ENCODE peak calls at places on chromosomes 1 and 21, in four cellular contexts. L, T, Q and B are unnamed samples. For H3K4me1, the result is how much of the 10 kb centered on the place peaks cover.

GRCh38 chr1:89271616-89272015 is 1.0 kb downstream of the GBP5 start:
- DNase-seq in T (no peak), L (no peak), Q (no peak), B (no peak)

GRCh38 chr1:30735124-30735523 is 11.7 kb upstream of the MATN1 start:
- DNase-seq in L (no peak), Q (no peak), T (no peak), B (no peak)

GRCh38 chr1:209648931-209649776 is 3.1 kb downstream of the LAMB3 start:
- DNase-seq in T (peak), Q (peak), L (peak), B (peak)

GRCh38 chr1:201736707-201737320 is 92.1 kb upstream of the IPO9 start:
- DNase-seq in T (no peak), L (no peak), Q (no peak), B (no peak)

GRCh38 chr1:23303524-23303923 is 40.6 kb downstream of the HNRNPR start:
- DNase-seq in Q (no peak), L (peak), T (no peak), B (no peak)

GRCh38 chr1:241229216-241229615 is 127.8 kb downstream of the RGS7 start:
- DNase-seq in L (no peak), Q (no peak), T (no peak), B (no peak)

GRCh38 chr1:10599194-10599861 is 124.6 kb downstream of the PEX14 start:
- DNase-seq in Q (no peak), T (peak), L (peak), B (peak)

GRCh38 chr21:44875341-44875740 is 1.9 kb upstream of the PTTG1IP start:
- DNase-seq in L (no peak), T (no peak), Q (no peak), B (no peak)

GRCh38 chr1:208929575-208929974 is 653.9 kb upstream of the CAMK1G start:
- DNase-seq in T (no peak), Q (no peak), L (no peak), B (no peak)

GRCh38 chr1:63688302-63688701 is 85.5 kb upstream of the ROR1 start:
- DNase-seq in T (no peak), Q (no peak), L (no peak), B (no peak)

GRCh38 chr1:1429671-1430073 is 5.8 kb upstream of the VWA1 start:
- DNase-seq in Q (no peak), L (peak), T (no peak), B (no peak)

GRCh38 chr1:174659823-174660222 is 212.1 kb downstream of the GPR52 start:
- DNase-seq in T (peak), L (peak), Q (no peak), B (peak)

GRCh38 chr1:174800951-174801350 is 198.8 kb upstream of the CACYBP start:
- DNase-seq in L (no peak), Q (no peak), T (no peak), B (no peak)

GRCh38 chr1:42680921-42681683 is 1.1 kb upstream of the YBX1 start:
- DNase-seq in T (no peak), Q (no peak), L (no peak), B (no peak)

GRCh38 chr1:201404722-201405483 is 5.8 kb upstream of the LAD1 start:
- DNase-seq in Q (no peak), T (no peak), L (no peak), B (no peak)

GRCh38 chr1:104592926-104593325 is 843.2 kb downstream of the AMY1C start:
- DNase-seq in L (no peak), T (no peak), Q (no peak), B (no peak)

GRCh38 chr1:154669464-154670282 is 61.7 kb upstream of the ADAR start:
- DNase-seq in Q (peak), L (peak), T (peak), B (peak)

GRCh38 chr1:116556289-116557006 is 14.4 kb downstream of the CD58 start:
- DNase-seq in Q (peak), L (no peak), T (peak), B (no peak)

GRCh38 chr1:3556336-3556735 is 55.0 kb downstream of the MEGF6 start:
- DNase-seq in Q (no peak), T (no peak), L (no peak), B (no peak)

GRCh38 chr21:36204980-36205379 is 48.4 kb downstream of the DOP1B start:
- DNase-seq in L (no peak), T (no peak), Q (no peak), B (no peak)

GRCh38 chr1:162554258-162554657 is 7.3 kb upstream of the UAP1 start:
- DNase-seq in T (no peak), L (no peak), Q (no peak), B (no peak)

GRCh38 chr1:3663999-3664699 is 11.8 kb downstream of the TP73 start:
- DNase-seq in L (no peak), Q (peak), T (no peak), B (no peak)

GRCh38 chr1:200681231-200681630 is 11.5 kb upstream of the DDX59 start:
- DNase-seq in T (no peak), Q (no peak), L (no peak), B (no peak)

GRCh38 chr1:234845097-234845660 is 235.2 kb upstream of the IRF2BP2 start:
- DNase-seq in L (no peak), Q (no peak), T (no peak), B (no peak)

GRCh38 chr1:181089777-181090505 is 1.4 kb downstream of the IER5 start:
- DNase-seq in L (peak), T (no peak), Q (peak), B (no peak)

GRCh38 chr1:215932558-215932957 is 365.5 kb downstream of the KCTD3 start:
- DNase-seq in T (no peak), Q (no peak), L (no peak), B (no peak)

GRCh38 chr21:34651032-34651431 is 17.8 kb upstream of the CLIC6 start:
- DNase-seq in L (no peak), T (no peak), Q (no peak), B (no peak)

GRCh38 chr1:71948561-71948960 is 333.8 kb downstream of the NEGR1 start:
- DNase-seq in T (no peak), Q (no peak), L (no peak), B (no peak)

GRCh38 chr1:190154744-190155143 is 322.9 kb downstream of the BRINP3 start:
- DNase-seq in L (no peak), Q (no peak), T (no peak), B (no peak)

GRCh38 chr1:145846191-145846590 is 761 bp downstream of the NUDT17 start:
- DNase-seq in L (peak), Q (peak), T (no peak), B (no peak)

GRCh38 chr21:41616063-41616591 is 108.2 kb upstream of the TMPRSS2 start:
- DNase-seq in T (no peak), Q (no peak), L (no peak), B (no peak)
- TF ChIP-seq TCF7L2 in T (no peak), Q (no peak), L (no peak), B (no peak)

GRCh38 chr1:153629343-153629665 is 1.1 kb downstream of the S100A1 start:
- DNase-seq in T (no peak), L (peak), Q (no peak), B (no peak)
- H3K4me1 ChIP-seq in T (under half), L (half or more), Q (under half), B (under half)

GRCh38 chr1:221880182-221880581 is 138.3 kb upstream of the DUSP10 start:
- DNase-seq in L (no peak), T (no peak), Q (no peak), B (no peak)
- TF ChIP-seq TCF7L2 in L (no peak), T (no peak), Q (no peak), B (no peak)

GRCh38 chr1:94083653-94084052 is 37.3 kb downstream of the ABCA4 start:
- DNase-seq in L (no peak), Q (no peak), T (no peak), B (no peak)

GRCh38 chr1:94081566-94082344 is 39.2 kb downstream of the ABCA4 start:
- DNase-seq in Q (no peak), T (no peak), L (no peak), B (no peak)

GRCh38 chr1:94084085-94084484 is 36.9 kb downstream of the ABCA4 start:
- DNase-seq in L (no peak), T (no peak), Q (no peak), B (no peak)

GRCh38 chr1:94079056-94079990 is 41.6 kb downstream of the ABCA4 start:
- DNase-seq in T (no peak), L (peak), Q (no peak), B (no peak)

DNA sequence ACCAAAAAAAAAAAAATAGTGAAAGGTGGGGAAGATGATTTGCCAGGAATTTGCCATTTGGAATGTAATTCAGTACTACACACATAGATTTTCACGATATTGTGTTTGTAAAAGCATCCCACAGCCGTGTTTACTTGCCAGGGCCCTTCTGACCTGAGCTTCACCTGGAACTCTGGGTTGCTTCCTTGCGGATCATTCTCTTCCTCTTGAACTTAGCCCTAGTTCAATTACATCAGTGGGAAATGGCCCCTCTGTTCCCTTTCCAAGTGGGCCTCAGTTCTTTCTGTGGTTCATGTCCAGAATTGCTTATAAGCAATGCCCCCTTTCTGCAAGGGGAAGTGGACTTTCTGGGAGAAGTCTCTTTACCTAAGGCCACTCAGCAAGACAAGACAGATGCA is 41.0 kb downstream of the ABCA4 start:
- DNase-seq in T (no peak), Q (no peak), L (no peak), B (no peak)
- H3K4me1 ChIP-seq in T (under half), Q (under half), L (under half), B (under half)

DNA sequence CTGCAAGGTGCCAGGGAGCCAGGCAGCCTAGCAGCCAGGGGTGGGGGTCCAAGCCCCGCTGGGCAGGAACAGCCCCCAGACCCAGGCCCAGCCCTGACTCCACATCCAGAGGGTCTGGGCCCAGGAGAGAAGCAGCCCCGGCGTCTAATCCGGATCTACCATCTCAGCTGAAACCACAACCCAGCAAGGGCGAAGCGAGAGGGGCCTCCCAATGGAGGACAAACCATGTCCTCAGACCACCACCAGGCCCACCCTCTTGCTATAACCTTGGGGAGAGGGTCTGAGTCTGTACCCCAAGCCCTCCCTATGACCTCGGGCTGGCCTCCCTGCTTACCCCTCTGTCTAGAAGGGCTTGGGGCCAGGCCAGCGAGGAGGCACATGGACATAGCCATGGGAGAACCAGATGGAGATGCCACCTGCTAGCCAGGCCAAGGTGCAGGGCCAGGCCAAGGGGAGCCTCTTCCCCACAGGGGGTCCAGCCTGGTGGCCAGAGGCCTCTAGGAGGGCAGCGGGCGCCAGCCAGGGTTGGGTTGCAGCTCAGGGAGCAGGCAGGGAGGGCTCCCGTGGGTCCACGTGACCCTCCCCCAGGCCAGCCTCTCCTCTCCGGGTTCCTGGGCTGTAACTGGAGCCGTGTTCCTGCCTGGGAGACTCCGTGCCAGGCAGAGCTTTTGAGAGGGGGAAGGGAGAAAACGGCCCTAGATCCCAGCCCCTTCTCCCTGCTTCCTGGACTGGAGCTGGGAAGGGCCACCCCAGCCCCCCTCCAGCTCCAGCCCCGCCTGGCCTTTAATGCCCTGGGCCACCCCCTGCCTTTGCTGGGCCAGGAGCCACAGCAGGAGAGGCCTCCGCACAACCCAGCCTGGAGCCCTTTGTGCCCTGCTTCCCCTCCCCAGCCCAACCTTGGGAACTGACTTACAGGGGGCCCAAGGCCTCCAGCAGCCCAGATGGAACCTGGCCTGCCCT is 2.5 kb downstream of the WNT9A start:
- DNase-seq in Q (no peak), L (no peak), T (no peak), B (no peak)
- TF ChIP-seq TCF7L2 in Q (no peak), L (no peak), T (no peak), B (no peak)

GRCh38 chr1:167707942-167708341 is 13.8 kb upstream of the MPZL1 start:
- DNase-seq in L (no peak), Q (no peak), T (no peak), B (no peak)
- H3K4me1 ChIP-seq in L (under half), Q (under half), T (under half), B (under half)

GRCh38 chr1:225907341-225907740 is 16.7 kb downstream of the PYCR2 start:
- DNase-seq in Q (no peak), T (no peak), L (no peak), B (no peak)

GRCh38 chr1:225908013-225908640 is 15.9 kb downstream of the PYCR2 start:
- DNase-seq in Q (no peak), T (no peak), L (peak), B (no peak)

GRCh38 chr1:225908773-225909172 is 15.3 kb downstream of the PYCR2 start:
- DNase-seq in L (no peak), T (no peak), Q (no peak), B (no peak)

GRCh38 chr1:225911207-225912130 is 12.6 kb downstream of the PYCR2 start:
- DNase-seq in Q (peak), T (peak), L (peak), B (no peak)

DNA sequence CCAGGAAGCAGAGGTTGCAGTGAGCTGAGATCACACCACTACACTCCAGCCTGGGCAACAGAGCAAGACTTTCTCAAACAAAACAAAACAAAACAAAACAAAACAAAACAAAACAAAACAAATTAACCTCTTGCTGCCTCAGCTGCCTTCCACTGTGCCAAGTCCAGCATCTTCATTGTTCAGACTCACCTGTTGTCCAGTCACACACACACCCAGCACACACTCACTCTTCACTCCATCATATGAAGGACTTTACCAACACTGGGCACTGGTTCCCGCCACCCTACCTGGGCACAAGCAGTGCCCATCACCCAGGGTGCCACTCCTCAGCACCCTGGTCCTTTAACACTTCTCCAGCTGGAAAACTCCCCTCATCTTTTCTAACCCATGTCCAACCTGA is 14.6 kb downstream of the PYCR2 start:
- DNase-seq in L (no peak), T (no peak), Q (no peak), B (no peak)
- TF ChIP-seq TCF7L2 in L (no peak), T (no peak), Q (no peak), B (no peak)

DNA sequence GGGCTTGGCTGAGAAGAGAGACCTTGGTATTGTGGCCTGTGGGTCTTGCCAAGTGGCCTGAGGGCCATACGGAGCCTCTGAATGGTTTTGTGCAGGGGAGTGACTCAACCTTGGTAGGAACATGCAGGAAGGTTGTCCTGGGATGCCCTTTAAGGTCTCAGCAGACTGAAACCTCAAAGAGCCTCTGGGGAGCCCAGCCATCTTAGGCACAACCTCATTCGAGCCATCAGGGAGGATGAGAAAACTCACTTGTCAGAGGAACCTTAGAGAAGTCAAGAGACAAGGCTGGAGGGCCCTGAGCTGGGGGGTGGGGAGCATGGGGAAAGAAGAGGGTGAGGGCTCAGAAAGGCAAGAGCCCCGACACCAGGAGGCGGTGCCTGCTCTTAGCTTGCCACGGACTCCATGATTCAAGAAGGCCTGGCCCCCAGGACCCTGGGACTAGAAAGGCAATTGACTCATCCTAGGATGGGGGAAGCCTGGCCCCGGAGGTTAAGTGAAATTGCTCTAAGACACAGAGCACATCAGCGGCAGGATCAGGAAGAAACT is 13.0 kb downstream of the IFI6 start:
- DNase-seq in Q (no peak), L (no peak), T (no peak), B (no peak)
- H3K4me1 ChIP-seq in Q (under half), L (half or more), T (half or more), B (under half)

GRCh38 chr1:84297546-84298244 is 3.8 kb upstream of the SAMD13 start:
- DNase-seq in L (no peak), Q (no peak), T (no peak), B (no peak)

GRCh38 chr1:84298336-84298687 is 3.2 kb upstream of the SAMD13 start:
- DNase-seq in Q (peak), T (no peak), L (no peak), B (no peak)

GRCh38 chr1:84299536-84300260 is 1.8 kb upstream of the SAMD13 start:
- DNase-seq in T (no peak), Q (no peak), L (no peak), B (no peak)

GRCh38 chr1:84300501-84300900 is 1.0 kb upstream of the SAMD13 start:
- DNase-seq in Q (no peak), L (no peak), T (no peak), B (no peak)

DNA sequence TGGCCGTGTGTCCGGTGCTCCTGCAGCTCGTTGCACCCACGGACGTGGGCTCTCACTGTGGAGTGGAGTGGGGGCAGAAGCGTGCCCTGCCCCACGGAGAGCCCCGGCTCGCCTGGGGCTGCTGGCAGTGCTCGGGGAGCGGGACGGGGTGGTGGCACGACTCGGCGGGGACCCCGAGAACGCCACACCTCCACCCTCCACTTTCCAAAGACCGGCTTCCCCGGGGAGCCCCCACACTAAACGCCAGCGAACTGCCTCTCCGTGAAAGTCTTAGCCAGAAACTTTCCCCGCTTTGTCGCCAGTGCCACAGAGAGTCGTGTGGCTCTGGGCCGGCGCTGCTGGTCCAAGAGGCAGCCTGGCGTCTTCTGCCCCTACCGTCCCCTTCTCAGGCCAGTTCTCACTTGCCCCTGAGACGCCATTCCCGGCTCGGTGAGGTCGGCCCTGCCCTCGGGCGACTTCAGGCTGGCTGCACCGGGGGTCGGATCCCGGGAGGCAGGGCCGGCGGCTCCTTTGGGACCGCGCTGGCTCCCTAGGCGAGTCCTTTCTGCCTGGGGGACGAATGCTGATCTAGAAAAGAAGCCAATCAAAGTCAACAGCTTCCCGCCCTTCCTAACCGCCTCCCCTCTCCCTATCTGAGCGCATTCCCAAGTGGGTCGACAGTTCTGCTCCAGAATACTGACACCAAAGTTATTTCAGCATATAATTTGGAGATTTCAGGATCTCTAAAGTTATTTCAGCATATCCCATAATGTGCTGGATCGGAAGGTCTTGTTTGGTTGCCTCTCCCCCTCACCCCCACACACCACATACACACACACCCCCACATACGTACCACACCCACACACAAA is 2.6 kb upstream of the SAMD13 start:
- DNase-seq in Q (peak), L (no peak), T (no peak), B (peak)
- TF ChIP-seq TCF7L2 in Q (no peak), L (no peak), T (no peak), B (peak)

GRCh38 chr1:111192643-111193519 is 7.6 kb downstream of the DENND2D start:
- DNase-seq in L (no peak), Q (no peak), T (no peak), B (no peak)
- H3K4me1 ChIP-seq in L (half or more), Q (under half), T (under half), B (under half)